ENCODE peak calls at places on chromosomes 2 and 18, in eight cellular contexts. M, L, Y, P, S, F, K and N are unnamed samples.

GRCh38 chr18:74861154-74861553 is 263.5 kb downstream of the ZNF407 start:
- DNase-seq in K (no peak), F (peak), Y (no peak), S (peak), P (peak), L (no peak), M (no peak), N (no peak)

GRCh38 chr2:108533832-108534576 is at the start of gene LIMS1:
- DNase-seq in P (peak), L (peak), F (peak), Y (peak), M (peak), K (peak), S (peak), N (peak)

GRCh38 chr2:213562539-213563180 is 278.4 kb downstream of the SPAG16 start:
- DNase-seq in L (no peak), S (no peak), K (no peak), M (no peak), Y (no peak), F (no peak), P (no peak), N (no peak)

GRCh38 chr2:8984855-8985254 is 18.6 kb downstream of the MBOAT2 start:
- DNase-seq in M (no peak), P (no peak), L (no peak), S (no peak), Y (no peak), F (no peak), K (no peak), N (no peak)

GRCh38 chr2:113705982-113706523 is 50.4 kb downstream of the SLC35F5 start:
- DNase-seq in Y (no peak), K (no peak), M (no peak), L (no peak), S (no peak), P (no peak), F (no peak), N (no peak)

GRCh38 chr18:35073186-35074105 is 32.2 kb downstream of the MAPRE2 start:
- DNase-seq in M (no peak), K (no peak), P (no peak), S (peak), L (no peak), Y (no peak), F (peak), N (no peak)

GRCh38 chr2:11938196-11938595 is 191.8 kb downstream of the LPIN1 start:
- DNase-seq in L (no peak), F (no peak), P (peak), Y (peak), K (peak), M (peak), S (peak), N (no peak)

GRCh38 chr2:223037433-223037800 is 14.6 kb upstream of the KCNE4 start:
- DNase-seq in M (no peak), F (no peak), Y (no peak), P (no peak), S (no peak), K (no peak), L (no peak), N (no peak)

GRCh38 chr2:27925640-27926472 is 35.3 kb downstream of the BABAM2 start:
- DNase-seq in K (no peak), S (no peak), L (no peak), P (no peak), M (no peak), Y (no peak), F (no peak), N (no peak)

GRCh38 chr2:54409752-54410151 is 46.4 kb upstream of the SPTBN1 start:
- DNase-seq in M (no peak), Y (no peak), L (no peak), K (no peak), F (peak), P (no peak), S (no peak), N (no peak)

GRCh38 chr18:43277164-43277600 is at the start of gene SYT4:
- DNase-seq in F (peak), K (peak), Y (no peak), L (no peak), S (peak), P (peak), M (no peak), N (no peak)

GRCh38 chr2:203018181-203018580 is 3.5 kb downstream of the NBEAL1 start:
- DNase-seq in L (no peak), Y (no peak), M (no peak), F (no peak), P (no peak), S (peak), K (no peak), N (no peak)

GRCh38 chr18:46497129-46497528 is 159.9 kb downstream of the LOXHD1 start:
- DNase-seq in L (peak), P (no peak), S (no peak), F (peak), Y (peak), K (peak), M (no peak), N (no peak)

GRCh38 chr2:45981388-45981930 is 315.7 kb upstream of the EPAS1 start:
- DNase-seq in Y (no peak), F (no peak), K (no peak), M (no peak), P (no peak), S (no peak), L (no peak), N (no peak)

GRCh38 chr18:3726241-3726951 is 276.4 kb downstream of the TGIF1 start:
- DNase-seq in L (peak), F (no peak), P (no peak), M (no peak), S (no peak), K (no peak), Y (no peak), N (no peak)

GRCh38 chr2:236089271-236090026 is 78.7 kb downstream of the GBX2 start:
- DNase-seq in F (no peak), Y (no peak), M (no peak), L (no peak), S (peak), P (peak), K (no peak), N (no peak)

GRCh38 chr2:84904717-84905174 is 710 bp upstream of the TMSB10 start:
- DNase-seq in P (no peak), F (peak), L (peak), Y (peak), S (peak), K (peak), M (no peak), N (no peak)

GRCh38 chr2:218027426-218028188 is 24.8 kb upstream of the TNS1 start:
- DNase-seq in P (no peak), S (no peak), L (no peak), Y (peak), M (no peak), F (no peak), K (no peak), N (peak)

GRCh38 chr2:58479557-58480120 is 238.5 kb upstream of the FANCL start:
- DNase-seq in L (no peak), F (no peak), M (no peak), S (no peak), Y (no peak), K (no peak), P (no peak), N (no peak)

GRCh38 chr18:68995675-68996074 is 197.8 kb downstream of the CCDC102B start:
- DNase-seq in K (no peak), S (no peak), M (no peak), F (no peak), P (no peak), L (no peak), Y (no peak), N (no peak)

GRCh38 chr2:68110102-68110501 is 47.3 kb upstream of the C1D start:
- DNase-seq in Y (no peak), F (no peak), P (peak), S (no peak), M (no peak), L (peak), K (no peak), N (no peak)

GRCh38 chr2:177758591-177759371 is 313.8 kb downstream of the PDE11A start:
- DNase-seq in K (no peak), F (peak), S (peak), Y (no peak), P (peak), L (no peak), M (peak), N (no peak)

GRCh38 chr2:71467180-71467815 is 13.9 kb downstream of the DYSF start:
- DNase-seq in F (no peak), L (no peak), M (no peak), K (no peak), S (no peak), Y (no peak), P (no peak), N (no peak)

GRCh38 chr2:125516496-125517109 is 1139.4 kb upstream of the GYPC start:
- DNase-seq in L (peak), S (no peak), K (no peak), M (no peak), Y (no peak), P (peak), F (no peak), N (peak)

GRCh38 chr2:45770773-45771172 is 119.3 kb downstream of the PRKCE start:
- DNase-seq in M (no peak), L (no peak), F (peak), K (no peak), S (no peak), P (no peak), Y (no peak), N (no peak)

GRCh38 chr18:75159238-75159518 is 49.8 kb downstream of the PTGR3 start:
- DNase-seq in F (no peak), M (no peak), L (no peak), P (no peak), S (no peak), Y (no peak), K (no peak), N (no peak)

GRCh38 chr2:44257781-44258180 is 17.5 kb upstream of the SLC3A1 start:
- DNase-seq in F (no peak), M (no peak), L (no peak), P (no peak), S (no peak), Y (no peak), K (no peak), N (no peak)

GRCh38 chr2:37636209-37637077 is 35.0 kb downstream of the CDC42EP3 start:
- DNase-seq in M (no peak), S (no peak), L (no peak), Y (no peak), K (no peak), P (no peak), F (no peak), N (no peak)

GRCh38 chr18:35029770-35030169 is 11.4 kb upstream of the MAPRE2 start:
- DNase-seq in S (no peak), F (no peak), Y (no peak), M (no peak), P (no peak), K (no peak), L (peak), N (peak)

DNA sequence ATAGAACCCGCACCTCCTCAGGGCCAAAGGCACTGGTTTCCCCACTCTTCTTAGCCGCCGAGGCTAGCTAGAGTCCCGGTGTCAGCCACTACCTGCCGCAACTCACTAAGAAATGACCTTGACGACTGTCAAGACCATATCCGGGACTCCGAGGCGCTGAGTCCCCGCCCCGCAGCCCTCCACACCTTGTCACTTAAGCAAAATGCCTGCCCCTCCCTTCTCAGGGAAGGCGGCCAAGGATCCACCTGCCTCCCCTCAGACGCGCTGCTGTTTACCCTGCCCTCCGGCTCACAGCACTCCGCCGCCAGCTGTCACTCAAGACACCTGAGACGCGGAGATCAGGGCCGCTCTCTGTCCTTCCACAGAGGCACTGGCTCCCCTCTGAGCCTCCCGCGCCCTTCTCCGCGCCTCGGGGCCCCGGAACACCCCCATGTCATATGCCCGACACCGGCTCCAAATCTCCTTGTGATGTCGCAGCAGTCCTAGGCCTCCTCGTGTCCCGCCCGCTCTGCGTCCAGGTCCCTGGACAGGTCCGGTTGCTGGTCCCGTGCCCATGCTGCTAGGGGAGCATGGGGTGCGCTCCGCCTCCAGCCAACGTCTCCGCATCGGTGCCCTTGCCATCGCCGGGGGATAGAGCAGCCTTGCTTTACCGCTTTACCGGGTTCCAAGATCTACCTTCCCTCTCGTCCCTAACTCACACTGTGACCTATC is 32.5 kb upstream of the REG3G start:
- DNase-seq in F (no peak), Y (no peak), S (no peak), P (no peak), K (no peak), M (peak), L (no peak), N (peak)
- TF ChIP-seq CTCF in F (peak), Y (no peak), S (no peak), P (no peak), K (no peak), M (no peak), L (no peak), N (no peak)

GRCh38 chr2:954687-955000 is 4.0 kb downstream of the SNTG2 start:
- DNase-seq in F (no peak), P (no peak), K (no peak), M (no peak), S (no peak), Y (no peak), L (no peak), N (no peak)

GRCh38 chr2:953408-953807 is 2.8 kb downstream of the SNTG2 start:
- DNase-seq in L (no peak), M (no peak), P (no peak), K (no peak), Y (no peak), S (no peak), F (no peak), N (no peak)

GRCh38 chr2:951224-952006 is 766 bp downstream of the SNTG2 start:
- DNase-seq in L (no peak), M (peak), Y (no peak), K (no peak), F (no peak), P (no peak), S (no peak), N (no peak)

GRCh38 chr2:955829-956731 is 5.4 kb downstream of the SNTG2 start:
- DNase-seq in P (no peak), S (no peak), L (no peak), Y (no peak), M (peak), K (no peak), F (no peak), N (no peak)

DNA sequence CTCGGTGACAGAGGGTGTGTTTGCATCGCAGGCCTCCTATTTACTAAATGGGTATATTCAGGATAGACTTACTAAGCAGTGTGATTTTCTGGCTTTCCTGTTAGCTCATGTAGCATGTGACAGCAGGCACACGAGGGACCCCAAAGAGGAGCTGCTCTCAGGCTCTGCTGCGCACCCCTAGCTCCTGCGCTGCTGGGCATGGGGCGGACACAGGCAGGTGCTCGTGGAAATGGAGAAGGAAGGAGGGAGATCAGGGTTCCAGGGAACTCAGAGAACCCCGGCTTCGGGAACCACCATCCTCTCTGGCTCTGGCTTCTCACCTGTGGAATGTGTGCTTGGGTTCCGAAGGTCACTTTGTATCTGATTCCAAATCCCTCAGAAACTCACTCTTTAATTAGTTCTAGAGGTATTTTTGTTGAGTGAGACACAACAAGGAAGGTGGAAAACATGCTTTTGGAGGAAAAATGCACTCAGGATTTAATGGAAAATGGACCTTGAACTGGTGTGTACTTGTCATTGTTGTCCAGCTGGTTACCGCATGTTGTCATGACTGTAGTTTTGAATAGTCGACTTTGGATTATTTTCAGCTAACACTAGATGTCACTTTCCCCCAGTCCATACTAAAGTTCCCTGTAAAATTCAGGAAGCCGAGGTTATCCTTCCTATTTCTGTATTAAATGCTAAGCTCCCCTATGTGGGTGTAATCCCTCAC is 3.5 kb downstream of the SNTG2 start:
- DNase-seq in P (peak), M (no peak), Y (no peak), K (no peak), L (no peak), S (peak), F (peak), N (no peak)
- TF ChIP-seq CTCF in P (peak), M (peak), Y (no peak), K (peak), L (peak), S (peak), F (peak), N (peak)

GRCh38 chr2:175203621-175204496 is 22.3 kb upstream of the ATP5MC3 start:
- DNase-seq in S (peak), F (peak), Y (peak), M (no peak), P (peak), K (no peak), L (peak), N (peak)
- TF ChIP-seq CTCF in S (peak), F (peak), Y (peak), M (no peak), P (peak), K (peak), L (peak), N (peak)

DNA sequence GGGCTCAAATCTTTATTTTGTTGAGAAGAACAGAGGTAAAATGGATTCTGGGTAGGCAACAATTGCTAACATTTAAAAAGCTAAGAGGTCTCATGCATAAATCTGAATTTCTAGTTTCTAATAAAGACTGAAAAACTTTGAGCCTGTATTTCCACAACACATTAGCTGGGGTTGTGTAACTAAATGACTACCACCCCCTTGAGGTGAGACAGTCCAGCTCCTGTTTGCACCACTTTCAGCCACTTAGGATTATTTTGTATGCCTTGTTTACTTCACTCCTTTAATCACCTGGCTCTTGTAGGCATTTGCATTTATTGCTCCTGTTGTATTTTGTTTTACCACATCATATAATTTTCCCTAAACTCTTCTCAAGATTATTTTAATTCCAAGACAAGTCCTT is 376.6 kb downstream of the PTH2R start:
- DNase-seq in Y (no peak), K (no peak), M (no peak), L (no peak), F (no peak), S (no peak), P (no peak), N (no peak)
- TF ChIP-seq CTCF in Y (no peak), K (peak), M (no peak), L (no peak), F (no peak), S (no peak), P (no peak), N (no peak)

GRCh38 chr2:101040761-101041160 is 38.7 kb downstream of the RPL31 start:
- DNase-seq in F (no peak), L (no peak), K (no peak), Y (no peak), S (no peak), M (no peak), P (no peak), N (no peak)

GRCh38 chr2:101036562-101036961 is 34.5 kb downstream of the RPL31 start:
- DNase-seq in P (peak), S (peak), F (peak), Y (no peak), K (no peak), L (peak), M (no peak), N (peak)

GRCh38 chr2:101037161-101037755 is 35.2 kb downstream of the RPL31 start:
- DNase-seq in F (no peak), S (no peak), Y (no peak), P (no peak), K (no peak), M (peak), L (no peak), N (no peak)

GRCh38 chr2:101040072-101040471 is 38.0 kb downstream of the RPL31 start:
- DNase-seq in Y (no peak), L (no peak), F (no peak), M (no peak), P (no peak), K (no peak), S (no peak), N (no peak)

DNA sequence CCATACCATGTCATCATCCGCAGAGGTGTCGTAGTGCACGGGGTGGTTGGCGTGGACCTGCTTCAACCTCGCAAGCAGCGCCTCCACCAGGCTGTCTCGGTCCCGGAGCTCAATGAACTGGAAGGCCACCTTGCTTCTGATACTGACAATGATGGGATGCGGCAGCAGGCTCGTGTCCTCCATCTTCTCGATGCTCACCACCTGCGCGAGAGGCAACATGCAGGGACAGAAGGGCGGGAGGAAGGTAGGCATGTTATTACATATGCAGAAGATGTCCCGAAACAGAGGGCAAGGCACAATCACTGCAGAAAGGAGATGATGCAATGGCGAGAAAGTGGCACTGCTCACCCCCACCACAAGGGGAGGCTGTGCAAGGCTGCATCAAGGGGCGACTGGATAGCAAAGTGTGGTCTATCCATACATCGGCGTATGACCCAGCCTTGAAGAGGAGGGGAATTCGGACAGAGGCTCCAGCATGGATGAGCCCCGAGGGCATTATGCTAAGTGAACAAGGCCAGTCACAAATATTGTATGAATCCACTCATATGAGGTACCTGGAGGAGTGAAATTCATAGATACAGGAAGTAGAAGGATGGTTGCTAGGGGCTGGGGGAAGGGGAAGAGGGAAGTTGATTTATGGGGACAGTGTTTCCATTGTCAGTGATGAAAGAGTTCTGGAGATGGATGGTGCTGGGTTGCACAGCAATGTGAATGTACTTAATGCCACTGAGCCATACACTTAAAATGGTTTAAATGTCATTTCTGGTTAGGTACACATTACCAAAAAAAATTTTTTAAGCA is 36.6 kb downstream of the RPL31 start:
- DNase-seq in F (no peak), L (peak), K (no peak), P (no peak), S (peak), M (no peak), Y (no peak), N (no peak)
- TF ChIP-seq CTCF in F (peak), L (peak), K (peak), P (peak), S (peak), M (peak), Y (peak), N (peak)